ENCODE peak calls at places on chromosomes 11 and 22, in ten cellular contexts. J is kidney; Z is CD8-positive, alpha-beta T cell; W is heart right ventricle; Q is upper lobe of right lung; C is heart left ventricle; I is stomach; M is mammary epithelial cell; A is fibroblast of lung; Y is left ventricle myocardium inferior. S is an unnamed sample.
A peak's percentile ranks its signal among the peaks of the same experiment; 100 is the strongest.

GRCh38 chr11:61045271-61045670 is 57.0 kb upstream of the CD5 start:
- DNase-seq in J (no peak), Z (no peak), W (no peak), Q (no peak), C (no peak), I (no peak), M (peak; percentile 46), A (no peak), Y (no peak), S (no peak)

GRCh38 chr11:29272019-29272654 is 744.7 kb downstream of the KCNA4 start:
- DNase-seq in J (no peak), Z (no peak), W (no peak), Q (no peak), C (no peak), I (no peak), M (peak; percentile 51), A (peak; percentile 38), Y (no peak), S (no peak)

GRCh38 chr11:9982796-9983579 is 311.0 kb downstream of the SBF2 start:
- DNase-seq in J (no peak), Z (no peak), W (no peak), Q (no peak), C (no peak), I (peak; percentile 41), M (peak; percentile 43), A (peak; percentile 25), Y (no peak), S (no peak)

GRCh38 chr22:33288078-33288477 is 229.9 kb upstream of the SYN3 start:
- DNase-seq in J (no peak), Z (no peak), W (no peak), Q (no peak), C (no peak), I (no peak), M (no peak), A (no peak), Y (no peak), S (no peak)

GRCh38 chr11:77386178-77386577 is 84.7 kb upstream of the GDPD4 start:
- DNase-seq in J (no peak), Z (no peak), W (no peak), Q (no peak), C (no peak), I (no peak), M (no peak), A (peak; percentile 13), Y (no peak), S (no peak)

GRCh38 chr22:23072035-23072910 is 2.0 kb downstream of the GNAZ start:
- DNase-seq in J (peak; percentile 53), Z (no peak), W (no peak), Q (peak; percentile 36), C (peak; percentile 5), I (no peak), M (no peak), A (no peak), Y (peak; percentile 2), S (no peak)

GRCh38 chr11:14288189-14288935 is 70.6 kb downstream of the RRAS2 start:
- DNase-seq in J (no peak), Z (no peak), W (no peak), Q (no peak), C (no peak), I (no peak), M (no peak), A (peak; percentile 87), Y (no peak), S (no peak)

GRCh38 chr11:122033631-122034030 is 82.4 kb downstream of the BLID start:
- DNase-seq in J (no peak), Z (no peak), W (no peak), Q (no peak), C (no peak), I (no peak), M (no peak), A (no peak), Y (no peak), S (no peak)

GRCh38 chr22:16970446-16970845 is 37.6 kb downstream of the GAB4 start:
- DNase-seq in J (no peak), Z (no peak), W (no peak), Q (no peak), C (no peak), I (no peak), M (no peak), A (no peak), Y (no peak), S (no peak)

GRCh38 chr11:75574698-75575265 is 12.7 kb downstream of the SERPINH1 start:
- DNase-seq in J (no peak), Z (no peak), W (no peak), Q (no peak), C (no peak), I (no peak), M (no peak), A (no peak), Y (no peak), S (no peak)

GRCh38 chr11:111379500-111380136 is 543 bp upstream of the POU2AF1 start:
- DNase-seq in J (no peak), Z (no peak), W (no peak), Q (no peak), C (no peak), I (no peak), M (no peak), A (no peak), Y (no peak), S (no peak)

GRCh38 chr11:88246680-88247079 is 71.4 kb upstream of the RAB38 start:
- DNase-seq in J (no peak), Z (no peak), W (no peak), Q (no peak), C (no peak), I (no peak), M (peak; percentile 74), A (peak; percentile 61), Y (no peak), S (peak; percentile 1)

GRCh38 chr11:57729479-57729878 is 11.8 kb upstream of the SELENOH start:
- DNase-seq in J (no peak), Z (no peak), W (no peak), Q (no peak), C (no peak), I (no peak), M (no peak), A (no peak), Y (no peak), S (no peak)

GRCh38 chr11:57735655-57736298 is 5.5 kb upstream of the SELENOH start:
- DNase-seq in J (no peak), Z (no peak), W (no peak), Q (no peak), C (no peak), I (no peak), M (no peak), A (no peak), Y (no peak), S (no peak)

GRCh38 chr11:57728829-57729228 is 12.5 kb upstream of the SELENOH start:
- DNase-seq in J (no peak), Z (no peak), W (no peak), Q (no peak), C (no peak), I (no peak), M (no peak), A (no peak), Y (no peak), S (no peak)

GRCh38 chr11:57727185-57727584 is 14.1 kb upstream of the SELENOH start:
- DNase-seq in J (no peak), Z (no peak), W (no peak), Q (no peak), C (no peak), I (no peak), M (peak; percentile 25), A (no peak), Y (no peak), S (no peak)

DNA sequence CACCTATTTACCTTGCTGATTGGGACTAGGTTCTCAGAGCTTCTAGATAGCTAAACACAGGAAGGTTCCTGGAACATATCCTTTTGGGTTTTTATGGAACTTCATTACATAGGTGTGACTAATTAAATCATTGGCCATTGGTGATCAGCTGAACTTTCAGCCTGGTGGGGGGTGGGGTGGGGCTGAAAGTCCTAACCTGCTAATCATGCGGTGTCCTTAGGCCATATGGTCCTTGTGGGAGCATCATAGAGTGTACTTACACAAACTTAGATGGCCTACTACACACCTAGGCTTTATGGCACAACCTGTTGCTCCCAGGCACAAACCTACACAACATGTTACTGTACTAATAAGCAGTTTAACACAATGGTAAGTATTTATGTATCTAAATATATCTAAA is 8.6 kb upstream of the SELENOH start:
- DNase-seq in J (no peak), Z (no peak), W (no peak), Q (no peak), C (no peak), I (no peak), M (no peak), A (no peak), Y (no peak), S (no peak)
- H3K27ac ChIP-seq in J (no peak overlapping the region), Z (no peak overlapping the region), W (no peak overlapping the region), Q (no peak overlapping the region), C (no peak overlapping the region), I (no peak overlapping the region), M (no peak overlapping the region), A (no peak overlapping the region), Y (no peak overlapping the region), S (no peak overlapping the region)

DNA sequence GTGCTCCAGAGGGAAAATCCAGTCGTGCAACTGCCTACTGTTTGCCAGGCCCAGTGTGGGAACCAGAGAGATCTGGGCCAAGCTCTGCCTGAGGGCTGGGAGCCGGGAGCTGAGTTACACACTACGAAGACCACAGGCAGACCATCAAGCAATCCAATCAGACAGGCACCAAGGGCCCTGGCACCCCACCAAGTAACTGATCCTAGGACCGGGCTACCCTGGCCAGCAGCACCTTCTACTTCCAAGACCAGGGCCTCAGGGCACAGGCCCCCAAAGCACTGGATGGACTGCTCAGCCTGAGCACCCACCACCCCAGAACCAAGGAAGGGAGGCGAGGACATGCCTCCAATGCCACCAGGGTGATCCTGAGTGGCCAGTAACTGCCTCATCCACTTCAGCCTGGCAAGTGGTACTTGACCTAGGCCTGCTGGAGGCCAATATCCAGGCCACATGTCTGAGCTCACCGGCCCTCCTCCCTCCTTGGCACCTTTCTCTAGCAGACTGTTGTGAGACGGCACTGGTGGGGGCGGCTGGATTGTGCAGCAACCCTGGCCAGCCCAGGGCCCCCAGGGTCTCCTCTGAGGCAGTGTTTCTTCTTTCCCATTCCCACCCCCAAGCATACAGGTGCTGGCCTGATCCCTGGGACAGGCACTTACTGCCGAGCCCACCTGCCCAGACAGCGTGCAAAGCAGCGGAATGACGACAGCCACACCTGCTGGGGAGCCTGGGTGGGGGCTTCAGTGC is 20.7 kb upstream of the ARFGAP3 start:
- DNase-seq in J (no peak), Z (no peak), W (no peak), Q (peak; percentile 78), C (no peak), I (no peak), M (no peak), A (no peak), Y (no peak), S (no peak)
- H3K36me3 ChIP-seq in J (peaks cover 31% of the 10 kb centered on the region), Z (peaks cover 19% of the 10 kb centered on the region), W (no peaks in the 10 kb centered on the region), Q (peaks cover 97% of the 10 kb centered on the region), C (peaks cover 7% of the 10 kb centered on the region), I (peaks cover 100% of the 10 kb centered on the region), M (peaks cover 13% of the 10 kb centered on the region), A (peaks cover 28% of the 10 kb centered on the region), Y (peaks cover 87% of the 10 kb centered on the region), S (peaks cover 49% of the 10 kb centered on the region)

GRCh38 chr11:944711-945470 is 19.2 kb downstream of the AP2A2 start:
- DNase-seq in J (no peak), Z (no peak), W (no peak), Q (no peak), C (no peak), I (no peak), M (no peak), A (peak; percentile 62), Y (no peak), S (no peak)
- TF ChIP-seq CTCF in J (no peak), Z (no peak), W (no peak), Q (no peak), C (no peak), I (no peak), M (no peak), A (peak; percentile 35), Y (no peak), S (no peak)

GRCh38 chr11:63877658-63878241 is 38.8 kb downstream of the MARK2 start:
- DNase-seq in J (peak; percentile 30), Z (no peak), W (no peak), Q (no peak), C (no peak), I (no peak), M (no peak), A (no peak), Y (no peak), S (no peak)
- H3K27ac ChIP-seq in J (no peak overlapping the region), Z (no peak overlapping the region), W (peak overlapping the region; percentile 1), Q (no peak overlapping the region), C (no peak overlapping the region), I (no peak overlapping the region), M (no peak overlapping the region), A (no peak overlapping the region), Y (no peak overlapping the region), S (no peak overlapping the region)

S was measured in keratinocyte.